ENCODE peak calls at places on chromosomes 1 and 21, in ten cellular contexts. N is H9, H is adrenal gland, L is SJSA1, D is A549, O is colonic mucosa, E is lung, K is lower lobe of right lung, F is IMR-90, Z is transverse colon. Q is an unnamed sample.
A peak's percentile ranks its signal among the peaks of the same experiment; 100 is the strongest.

GRCh38 chr1:33609739-33610138 is 137.3 kb downstream of the ZSCAN20 start:
- DNase-seq in N (no peak), H (no peak), L (no peak), D (no peak), O (no peak), E (no peak), K (no peak), F (no peak), Z (no peak), Q (no peak)

GRCh38 chr1:26287033-26287711 is 7.3 kb downstream of the SH3BGRL3 start:
- DNase-seq in N (peak; percentile 24), H (no peak), L (no peak), D (no peak), O (peak; percentile 53), E (no peak), K (no peak), F (peak; percentile 21), Z (peak; percentile 70), Q (no peak)

GRCh38 chr21:41369915-41370839 is 8.3 kb downstream of the MX2 start:
- DNase-seq in N (no peak), H (no peak), L (no peak), D (no peak), O (no peak), E (no peak), K (no peak), F (no peak), Z (no peak), Q (no peak)

GRCh38 chr1:210232524-210233215 is at the start of gene SERTAD4:
- DNase-seq in N (peak; percentile 60), H (peak; percentile 18), L (peak; percentile 66), D (peak; percentile 40), O (peak; percentile 54), E (peak; percentile 70), K (peak; percentile 55), F (no peak), Z (peak; percentile 58), Q (peak; percentile 78)

GRCh38 chr21:35606136-35606535 is 454.2 kb downstream of the SETD4 start:
- DNase-seq in N (no peak), H (no peak), L (no peak), D (no peak), O (no peak), E (no peak), K (no peak), F (no peak), Z (no peak), Q (no peak)

GRCh38 chr21:36400719-36401118 is 15.5 kb downstream of the CHAF1B start:
- DNase-seq in N (no peak), H (no peak), L (no peak), D (no peak), O (no peak), E (no peak), K (no peak), F (no peak), Z (no peak), Q (peak; percentile 30)

GRCh38 chr1:205287076-205287475 is 34.5 kb downstream of the NUAK2 start:
- DNase-seq in N (no peak), H (no peak), L (no peak), D (no peak), O (no peak), E (no peak), K (no peak), F (no peak), Z (no peak), Q (no peak)

GRCh38 chr1:164794310-164794709 is 235.3 kb downstream of the PBX1 start:
- DNase-seq in N (no peak), H (no peak), L (peak; percentile 49), D (peak; percentile 41), O (no peak), E (no peak), K (no peak), F (peak; percentile 94), Z (no peak), Q (no peak)

GRCh38 chr1:37513795-37514349 is 694 bp downstream of the MEAF6 start:
- DNase-seq in N (peak; percentile 75), H (peak; percentile 38), L (peak; percentile 45), D (no peak), O (peak; percentile 34), E (peak; percentile 43), K (peak; percentile 64), F (no peak), Z (peak; percentile 33), Q (peak; percentile 84)

GRCh38 chr1:212485895-212486590 is 53.3 kb downstream of the NENF start:
- DNase-seq in N (peak; percentile 55), H (no peak), L (peak; percentile 94), D (peak; percentile 76), O (peak; percentile 56), E (peak; percentile 50), K (peak; percentile 89), F (peak; percentile 97), Z (peak; percentile 69), Q (peak; percentile 66)

GRCh38 chr1:48471103-48471502 is 901 bp downstream of the SPATA6 start:
- DNase-seq in N (no peak), H (no peak), L (no peak), D (no peak), O (peak; percentile 33), E (no peak), K (no peak), F (no peak), Z (no peak), Q (peak; percentile 55)

GRCh38 chr1:58819719-58820118 is 35.9 kb upstream of the JUN start:
- DNase-seq in N (no peak), H (no peak), L (peak; percentile 62), D (no peak), O (no peak), E (no peak), K (no peak), F (peak; percentile 57), Z (no peak), Q (no peak)

GRCh38 chr1:103177146-103177850 is 69.0 kb upstream of the COL11A1 start:
- DNase-seq in N (no peak), H (no peak), L (no peak), D (no peak), O (no peak), E (no peak), K (no peak), F (peak; percentile 7), Z (no peak), Q (no peak)

GRCh38 chr1:159924791-159925712 is at the start of gene TAGLN2:
- DNase-seq in N (peak; percentile 93), H (peak; percentile 83), L (peak; percentile 95), D (peak; percentile 96), O (peak; percentile 96), E (peak; percentile 93), K (peak; percentile 95), F (peak; percentile 90), Z (peak; percentile 95), Q (peak; percentile 97)

GRCh38 chr1:90824551-90824950 is 107.4 kb upstream of the BARHL2 start:
- DNase-seq in N (no peak), H (no peak), L (no peak), D (no peak), O (no peak), E (no peak), K (no peak), F (no peak), Z (no peak), Q (no peak)

GRCh38 chr1:47650205-47650604 is 212.4 kb downstream of the FOXD2 start:
- DNase-seq in N (peak; percentile 16), H (no peak), L (peak; percentile 98), D (peak; percentile 71), O (peak; percentile 42), E (peak; percentile 75), K (peak; percentile 77), F (peak; percentile 80), Z (peak; percentile 29), Q (peak; percentile 38)

GRCh38 chr21:31673513-31673912 is 14.0 kb downstream of the SOD1 start:
- DNase-seq in N (no peak), H (no peak), L (no peak), D (no peak), O (no peak), E (no peak), K (no peak), F (no peak), Z (no peak), Q (no peak)
- H3K4me1 ChIP-seq in N (no peaks in the 10 kb centered on the region), H (peaks cover 21% of the 10 kb centered on the region), L (no peaks in the 10 kb centered on the region), D (peaks cover 7% of the 10 kb centered on the region), O (peaks cover 3% of the 10 kb centered on the region), E (no peaks in the 10 kb centered on the region), K (no peaks in the 10 kb centered on the region), F (no peaks in the 10 kb centered on the region), Z (peaks cover 14% of the 10 kb centered on the region), Q (no peaks in the 10 kb centered on the region)

DNA sequence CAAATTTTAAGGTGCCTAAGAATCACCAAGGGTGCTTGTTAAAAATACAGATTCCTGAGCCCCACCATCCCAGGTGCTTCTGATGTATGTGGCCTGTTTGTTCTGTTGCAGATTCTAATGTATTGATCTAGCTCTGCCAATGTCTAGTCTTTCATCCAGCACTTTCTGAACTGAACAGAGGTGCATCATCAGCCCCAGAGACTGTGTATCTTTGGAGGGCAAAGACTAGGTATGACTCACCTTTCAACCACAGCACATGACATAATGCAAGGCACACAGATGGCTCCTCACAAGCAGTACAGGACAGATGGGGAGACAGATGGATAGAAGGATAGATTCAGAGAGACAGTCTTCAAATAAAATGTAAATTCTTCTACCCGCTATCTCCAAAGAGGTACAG is 32.3 kb downstream of the CD58 start:
- DNase-seq in N (no peak), H (no peak), L (no peak), D (peak; percentile 9), O (no peak), E (no peak), K (no peak), F (peak; percentile 73), Z (no peak), Q (no peak)
- H3K4me1 ChIP-seq in N (no peaks in the 10 kb centered on the region), H (peaks cover 13% of the 10 kb centered on the region), L (no peaks in the 10 kb centered on the region), D (peaks cover 26% of the 10 kb centered on the region), O (no peaks in the 10 kb centered on the region), E (peaks cover 3% of the 10 kb centered on the region), K (peaks cover 8% of the 10 kb centered on the region), F (peaks cover 2% of the 10 kb centered on the region), Z (no peaks in the 10 kb centered on the region), Q (no peaks in the 10 kb centered on the region)

DNA sequence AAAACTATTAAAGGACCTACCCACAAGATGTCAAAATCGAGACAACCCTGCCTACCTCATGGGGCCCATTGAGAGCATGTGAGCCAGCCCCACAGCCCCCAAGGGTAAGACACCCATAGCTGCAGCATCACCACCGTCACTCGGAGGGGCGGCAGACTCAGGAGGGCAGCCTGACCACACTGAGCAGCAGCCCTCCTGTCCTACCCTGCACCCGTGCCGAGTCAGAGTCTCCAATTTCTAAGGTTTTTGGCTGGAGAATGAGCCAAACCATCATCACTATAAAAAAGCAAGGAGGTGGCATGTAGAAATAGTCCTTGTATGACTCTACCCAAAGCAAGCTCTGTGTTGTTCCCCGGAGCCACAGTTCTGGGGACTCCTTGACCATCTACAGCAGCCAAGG is 94.7 kb downstream of the SSBP3 start:
- DNase-seq in N (no peak), H (no peak), L (no peak), D (no peak), O (no peak), E (no peak), K (no peak), F (peak; percentile 33), Z (no peak), Q (no peak)
- H3K4me1 ChIP-seq in N (peaks cover 33% of the 10 kb centered on the region), H (peaks cover 38% of the 10 kb centered on the region), L (peaks cover 23% of the 10 kb centered on the region), D (no peaks in the 10 kb centered on the region), O (peaks cover 5% of the 10 kb centered on the region), E (peaks cover 23% of the 10 kb centered on the region), K (peaks cover 54% of the 10 kb centered on the region), F (peaks cover 20% of the 10 kb centered on the region), Z (peaks cover 54% of the 10 kb centered on the region), Q (peaks cover 47% of the 10 kb centered on the region)

DNA sequence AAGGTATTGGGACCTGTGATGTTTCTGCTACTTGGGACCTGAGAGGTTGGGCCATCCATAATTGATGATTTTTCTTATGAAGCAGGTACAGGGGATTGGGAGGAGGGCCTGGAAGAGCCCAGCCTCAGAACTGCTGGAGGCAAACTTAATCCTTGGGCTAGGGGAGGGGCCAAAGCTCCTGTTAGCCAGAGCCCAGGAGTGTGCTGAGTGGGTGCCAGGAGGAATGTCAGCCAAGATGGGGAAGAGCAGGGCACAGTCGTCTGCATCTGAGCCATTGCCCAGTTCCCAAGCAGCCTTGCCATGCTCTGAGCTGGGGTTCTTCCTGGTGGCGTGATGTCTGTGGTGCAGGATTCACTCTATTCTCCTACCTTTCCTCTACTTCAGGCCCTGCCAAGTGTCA is 5.8 kb downstream of the MAPKAPK2 start:
- DNase-seq in N (no peak), H (peak; percentile 72), L (no peak), D (no peak), O (no peak), E (no peak), K (no peak), F (no peak), Z (no peak), Q (no peak)
- H3K4me1 ChIP-seq in N (peaks cover 21% of the 10 kb centered on the region), H (peaks cover 89% of the 10 kb centered on the region), L (peaks cover 69% of the 10 kb centered on the region), D (peaks cover 83% of the 10 kb centered on the region), O (peaks cover 11% of the 10 kb centered on the region), E (peaks cover 64% of the 10 kb centered on the region), K (peaks cover 87% of the 10 kb centered on the region), F (peaks cover 62% of the 10 kb centered on the region), Z (peaks cover 90% of the 10 kb centered on the region), Q (peaks cover 26% of the 10 kb centered on the region)

Q was measured in endodermal cell.